ENCODE peak calls at places on chromosomes 1 and 21, in six cellular contexts. W is HL-60, D is heart right ventricle, K is ovary, N is cardiac muscle cell, U is small intestine. Y is an unnamed sample.

GRCh38 chr1:1236176-1236763 is 4.2 kb downstream of the B3GALT6 start:
- DNase-seq in N (no peak), U (no peak), K (no peak), W (no peak), D (no peak), Y (no peak)

GRCh38 chr1:228283043-228283371 is 75.2 kb downstream of the OBSCN start:
- DNase-seq in K (peak; percentile 11), U (no peak), N (no peak), W (no peak), D (peak; percentile 12), Y (peak; percentile 8)

GRCh38 chr1:225602590-225603206 is 50.2 kb downstream of the ENAH start:
- DNase-seq in W (no peak), U (no peak), K (no peak), D (no peak), N (no peak), Y (no peak)

GRCh38 chr1:64829411-64830033 is 84.6 kb downstream of the RAVER2 start:
- DNase-seq in D (no peak), U (no peak), W (no peak), N (peak; percentile 80), K (no peak), Y (no peak)

GRCh38 chr1:5720484-5720883 is 271.7 kb downstream of the NPHP4 start:
- DNase-seq in K (no peak), W (no peak), D (no peak), U (no peak), N (no peak), Y (no peak)

GRCh38 chr1:235136111-235136510 is 7.5 kb upstream of the TOMM20 start:
- DNase-seq in W (no peak), U (no peak), K (no peak), N (no peak), D (no peak), Y (no peak)

GRCh38 chr21:36723371-36723881 is 24.5 kb downstream of the SIM2 start:
- DNase-seq in D (no peak), N (no peak), W (no peak), U (peak; percentile 34), K (no peak), Y (no peak)

GRCh38 chr1:5959087-5959486 is 33.1 kb downstream of the NPHP4 start:
- DNase-seq in D (no peak), N (no peak), K (no peak), W (no peak), U (no peak), Y (no peak)

GRCh38 chr21:30209571-30209970 is 6.3 kb downstream of the CLDN8 start:
- DNase-seq in D (no peak), U (no peak), K (no peak), N (no peak), W (no peak), Y (no peak)

GRCh38 chr1:55288245-55288644 is 73.1 kb upstream of the USP24 start:
- DNase-seq in W (no peak), U (no peak), D (no peak), K (peak; percentile 29), N (no peak), Y (peak; percentile 42)

GRCh38 chr1:12143631-12144155 is 23.1 kb upstream of the TNFRSF1B start:
- DNase-seq in W (peak; percentile 98), D (peak; percentile 74), U (peak; percentile 86), K (peak; percentile 88), N (no peak), Y (peak; percentile 75)

GRCh38 chr1:27488523-27489138 is 1.3 kb downstream of the WASF2 start:
- DNase-seq in N (peak; percentile 53), D (no peak), W (no peak), K (no peak), U (peak; percentile 44), Y (peak; percentile 5)

GRCh38 chr1:28602536-28603439 is 10.7 kb downstream of the RAB42 start:
- DNase-seq in D (no peak), U (peak; percentile 64), K (peak; percentile 78), N (peak; percentile 69), W (no peak), Y (peak; percentile 54)

GRCh38 chr1:168743001-168743400 is 14.0 kb upstream of the DPT start:
- DNase-seq in K (no peak), W (no peak), U (no peak), D (no peak), N (no peak), Y (no peak)

GRCh38 chr1:17356387-17356992 is 15.5 kb upstream of the PADI6 start:
- DNase-seq in K (no peak), W (no peak), D (no peak), N (no peak), U (no peak), Y (no peak)

GRCh38 chr21:25964009-25964408 is 206.6 kb downstream of the APP start:
- DNase-seq in K (no peak), W (no peak), U (no peak), D (no peak), N (no peak), Y (no peak)

GRCh38 chr21:38267991-38268858 is 11.4 kb downstream of the KCNJ15 start:
- DNase-seq in N (no peak), K (no peak), U (peak; percentile 47), D (no peak), W (no peak), Y (no peak)

GRCh38 chr1:58870298-58870676 is 86.4 kb upstream of the JUN start:
- DNase-seq in U (peak; percentile 13), N (no peak), K (no peak), W (no peak), D (no peak), Y (no peak)

GRCh38 chr21:42299324-42300044 is 15.7 kb downstream of the TFF3 start:
- DNase-seq in W (no peak), K (no peak), N (no peak), D (no peak), U (no peak), Y (no peak)

GRCh38 chr1:168287237-168287664 is 6.6 kb downstream of the TBX19 start:
- DNase-seq in N (no peak), D (no peak), K (no peak), W (peak; percentile 8), U (no peak), Y (no peak)

GRCh38 chr1:183048087-183049085 is 25.2 kb downstream of the LAMC1 start:
- DNase-seq in K (no peak), N (no peak), W (no peak), U (no peak), D (no peak), Y (no peak)

GRCh38 chr1:195960580-195960979 is 647.7 kb downstream of the KCNT2 start:
- DNase-seq in N (no peak), W (no peak), D (no peak), K (no peak), U (no peak), Y (no peak)

GRCh38 chr1:99176753-99177152 is 87.5 kb upstream of the PLPPR4 start:
- DNase-seq in U (no peak), K (no peak), D (no peak), N (no peak), W (no peak), Y (no peak)

GRCh38 chr1:10152709-10153284 is 57.6 kb upstream of the KIF1B start:
- DNase-seq in W (peak; percentile 6), K (peak; percentile 55), N (peak; percentile 62), D (peak; percentile 18), U (peak; percentile 77), Y (peak; percentile 36)

GRCh38 chr1:33350611-33351280 is 29.8 kb upstream of the A3GALT2 start:
- DNase-seq in D (no peak), K (no peak), U (no peak), N (no peak), W (no peak), Y (no peak)

GRCh38 chr1:33357099-33357498 is 36.2 kb upstream of the A3GALT2 start:
- DNase-seq in U (no peak), W (no peak), D (no peak), N (no peak), K (no peak), Y (no peak)

GRCh38 chr1:33351281-33351660 is 30.4 kb upstream of the A3GALT2 start:
- DNase-seq in W (no peak), D (no peak), N (no peak), K (no peak), U (no peak), Y (no peak)

GRCh38 chr1:33358114-33358770 is 37.3 kb upstream of the A3GALT2 start:
- DNase-seq in U (no peak), K (no peak), N (no peak), D (no peak), W (no peak), Y (no peak)

DNA sequence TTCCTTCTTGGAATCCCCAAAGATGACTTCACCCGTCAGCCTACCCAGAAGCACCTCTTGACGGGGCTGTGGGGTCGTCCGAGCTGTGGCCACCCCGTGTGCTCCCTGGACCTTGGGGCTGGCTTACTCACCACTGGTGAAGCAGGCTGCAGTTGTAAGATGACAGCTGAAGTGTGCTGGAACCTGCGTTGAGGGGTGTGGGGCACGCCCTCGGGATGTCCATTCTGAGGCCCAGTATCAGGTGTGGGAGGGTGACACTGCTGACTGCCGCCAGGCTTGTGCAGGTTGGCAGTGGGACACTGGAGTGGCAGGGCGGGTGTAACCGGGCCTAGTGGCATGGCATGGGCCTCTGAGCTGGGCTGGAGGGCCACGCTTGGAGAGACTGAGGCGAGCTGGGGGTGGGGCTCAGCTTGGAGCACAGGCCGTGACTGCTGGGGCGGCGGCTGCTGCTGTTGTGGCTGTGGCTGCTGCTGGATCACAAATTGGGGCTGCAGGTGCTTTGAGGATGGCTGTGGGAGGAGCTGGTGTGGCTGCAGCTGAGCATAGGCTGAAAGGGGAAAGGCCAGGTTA is 33.9 kb upstream of the A3GALT2 start:
- DNase-seq in D (no peak), W (no peak), N (no peak), U (no peak), K (no peak), Y (no peak)
- H3K27me3 ChIP-seq in D (no peaks in the 10 kb centered on the region), W (no peaks in the 10 kb centered on the region), N (no peaks in the 10 kb centered on the region), U (no peaks in the 10 kb centered on the region), K (no peaks in the 10 kb centered on the region), Y (no peaks in the 10 kb centered on the region)

DNA sequence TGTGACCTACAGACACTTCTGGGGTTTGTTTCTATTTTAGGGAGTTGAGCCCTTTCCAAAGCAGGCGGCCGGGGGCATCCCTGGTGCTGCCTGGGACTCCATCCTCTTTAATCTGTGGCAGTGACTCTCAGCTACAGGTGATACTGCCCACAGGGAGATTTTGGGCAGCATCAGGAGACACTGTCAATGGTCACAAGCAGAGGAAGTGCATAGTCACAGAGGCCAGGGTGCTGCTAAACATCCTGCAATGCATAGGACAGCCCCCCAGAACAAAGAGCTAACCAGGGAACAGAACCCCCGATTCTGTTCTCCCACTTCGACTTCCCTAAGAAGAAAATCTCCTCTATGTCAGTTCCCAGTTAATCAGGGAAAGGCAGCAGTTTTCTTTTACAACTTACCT is 66.2 kb downstream of the TEX35 start:
- DNase-seq in W (no peak), K (no peak), D (no peak), U (no peak), N (no peak), Y (no peak)
- H3K4me3 ChIP-seq in W (no peak overlapping the region), K (no peak overlapping the region), D (no peak overlapping the region), U (no peak overlapping the region), N (no peak overlapping the region), Y (no peak overlapping the region)

DNA sequence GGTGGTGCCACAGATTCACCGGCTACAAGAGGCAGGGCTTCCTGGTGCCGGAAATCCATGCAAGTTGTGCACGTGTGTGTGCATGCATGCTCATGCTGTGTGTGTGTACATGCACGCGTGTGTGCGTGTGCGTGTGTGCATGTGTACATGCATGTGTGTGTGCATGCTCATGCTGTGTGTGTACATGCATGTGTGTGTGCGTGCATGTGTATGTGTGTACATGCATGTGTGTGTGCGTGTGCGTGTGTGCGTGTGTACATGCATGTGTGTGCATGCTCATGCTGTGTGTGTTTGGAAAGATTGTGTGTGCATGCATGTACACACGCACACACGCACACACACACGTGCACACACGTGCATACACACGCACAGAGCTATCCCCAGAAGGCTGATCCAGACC is 48.9 kb downstream of the PRDM16 start:
- DNase-seq in N (no peak), W (no peak), U (no peak), K (no peak), D (no peak), Y (no peak)
- H3K27me3 ChIP-seq in N (no peaks in the 10 kb centered on the region), W (no peaks in the 10 kb centered on the region), U (no peaks in the 10 kb centered on the region), K (no peaks in the 10 kb centered on the region), D (no peaks in the 10 kb centered on the region), Y (no peaks in the 10 kb centered on the region)

GRCh38 chr1:40658895-40659648 is 6.4 kb downstream of the RIMS3 start:
- DNase-seq in W (no peak), D (no peak), U (no peak), K (no peak), N (peak; percentile 85), Y (no peak)
- H3K4me3 ChIP-seq in W (no peak overlapping the region), D (no peak overlapping the region), U (no peak overlapping the region), K (no peak overlapping the region), N (no peak overlapping the region), Y (no peak overlapping the region)